ENCODE peak calls at places on chromosome 17, in ten cellular contexts. R is T1000; W is EL; T is mammary epithelial cell; J is activated CD4-positive, alpha-beta T cell treated with anti-CD3 and anti-CD28 coated beads, Interleukin-2, amount 50 U/mL, for 1 hour; H is ascending aorta; P is K562; B is HT1080; Q is endothelial cell of umbilical vein; I is BE2C. X is an unnamed sample.

GRCh38 chr17:50935201-50936124 is 69.3 kb upstream of the TOB1 start:
- DNase-seq in R (peak), W (no peak), T (peak), J (no peak), H (peak), P (no peak), B (peak), Q (no peak), I (no peak), X (no peak)

GRCh38 chr17:79835470-79835899 is 3.8 kb downstream of the CBX4 start:
- DNase-seq in R (no peak), W (no peak), T (no peak), J (no peak), H (no peak), P (no peak), B (no peak), Q (no peak), I (no peak), X (no peak)

GRCh38 chr17:40304464-40304863 is 4.5 kb upstream of the RARA start:
- DNase-seq in R (no peak), W (peak), T (no peak), J (no peak), H (peak), P (no peak), B (peak), Q (no peak), I (no peak), X (no peak)

GRCh38 chr17:81534157-81535006 is 6.2 kb downstream of the FSCN2 start:
- DNase-seq in R (no peak), W (no peak), T (no peak), J (no peak), H (no peak), P (no peak), B (no peak), Q (no peak), I (peak), X (no peak)

GRCh38 chr17:67386965-67387551 is 10.0 kb downstream of the PITPNC1 start:
- DNase-seq in R (peak), W (peak), T (peak), J (peak), H (no peak), P (peak), B (peak), Q (peak), I (peak), X (no peak)

GRCh38 chr17:67850991-67851631 is 25.8 kb downstream of the BPTF start:
- DNase-seq in R (no peak), W (no peak), T (no peak), J (no peak), H (no peak), P (no peak), B (no peak), Q (no peak), I (no peak), X (no peak)

GRCh38 chr17:29577009-29577777 is 8.7 kb downstream of the TP53I13 start:
- DNase-seq in R (no peak), W (no peak), T (no peak), J (no peak), H (peak), P (no peak), B (no peak), Q (no peak), I (no peak), X (no peak)

GRCh38 chr17:37234106-37234505 is 141.7 kb upstream of the C17orf78 start:
- DNase-seq in R (no peak), W (no peak), T (no peak), J (no peak), H (no peak), P (no peak), B (no peak), Q (no peak), I (no peak), X (no peak)

GRCh38 chr17:9645858-9646555 is 690 bp downstream of the USP43 start:
- DNase-seq in R (no peak), W (peak), T (peak), J (no peak), H (no peak), P (peak), B (no peak), Q (no peak), I (no peak), X (no peak)

GRCh38 chr17:6028294-6028693 is 41.9 kb upstream of the WSCD1 start:
- DNase-seq in R (no peak), W (no peak), T (no peak), J (no peak), H (no peak), P (no peak), B (no peak), Q (peak), I (no peak), X (no peak)

GRCh38 chr17:64400644-64401043 is 10.0 kb upstream of the PECAM1 start:
- DNase-seq in R (no peak), W (no peak), T (no peak), J (no peak), H (no peak), P (no peak), B (no peak), Q (no peak), I (no peak), X (peak)

GRCh38 chr17:15651001-15651582 is 31.6 kb upstream of the FBXW10B start:
- DNase-seq in R (no peak), W (peak), T (no peak), J (no peak), H (no peak), P (no peak), B (peak), Q (no peak), I (peak), X (no peak)

GRCh38 chr17:77727216-77727615 is 231.3 kb upstream of the TNRC6C start:
- DNase-seq in R (no peak), W (no peak), T (no peak), J (no peak), H (no peak), P (no peak), B (no peak), Q (no peak), I (no peak), X (no peak)

GRCh38 chr17:42387663-42388380 is 420 bp downstream of the STAT3 start:
- DNase-seq in R (no peak), W (no peak), T (peak), J (peak), H (peak), P (peak), B (peak), Q (peak), I (peak), X (peak)

GRCh38 chr17:41284546-41284945 is 9.0 kb downstream of the KRTAP9-7 start:
- DNase-seq in R (no peak), W (peak), T (no peak), J (no peak), H (no peak), P (peak), B (peak), Q (peak), I (no peak), X (no peak)

GRCh38 chr17:979211-979538 is 401 bp downstream of the NXN start:
- DNase-seq in R (no peak), W (no peak), T (no peak), J (no peak), H (no peak), P (no peak), B (no peak), Q (no peak), I (no peak), X (no peak)

GRCh38 chr17:3879591-3880417 is 13.0 kb downstream of the CAMKK1 start:
- DNase-seq in R (no peak), W (no peak), T (no peak), J (no peak), H (no peak), P (no peak), B (no peak), Q (no peak), I (peak), X (no peak)

GRCh38 chr17:11980813-11981212 is 16.5 kb downstream of the ZNF18 start:
- DNase-seq in R (no peak), W (peak), T (no peak), J (no peak), H (no peak), P (no peak), B (no peak), Q (no peak), I (no peak), X (no peak)

GRCh38 chr17:56756536-56756935 is 77.2 kb downstream of the C17orf67 start:
- DNase-seq in R (no peak), W (peak), T (peak), J (no peak), H (no peak), P (no peak), B (peak), Q (peak), I (no peak), X (no peak)

GRCh38 chr17:66850692-66851091 is 15.8 kb downstream of the CACNG5 start:
- DNase-seq in R (no peak), W (no peak), T (no peak), J (no peak), H (no peak), P (no peak), B (no peak), Q (no peak), I (no peak), X (no peak)

GRCh38 chr17:2374549-2375285 is 26.1 kb downstream of the MNT start:
- DNase-seq in R (no peak), W (no peak), T (peak), J (no peak), H (no peak), P (no peak), B (no peak), Q (no peak), I (no peak), X (no peak)

GRCh38 chr17:17462048-17462824 is 14.6 kb upstream of the MED9 start:
- DNase-seq in R (no peak), W (no peak), T (no peak), J (no peak), H (no peak), P (no peak), B (no peak), Q (no peak), I (peak), X (no peak)

GRCh38 chr17:44922136-44922535 is 6.8 kb upstream of the GFAP start:
- DNase-seq in R (no peak), W (no peak), T (no peak), J (no peak), H (no peak), P (no peak), B (no peak), Q (no peak), I (no peak), X (no peak)

GRCh38 chr17:79617740-79618382 is 7.0 kb upstream of the RBFOX3 start:
- DNase-seq in R (no peak), W (no peak), T (no peak), J (no peak), H (no peak), P (no peak), B (no peak), Q (no peak), I (peak), X (no peak)

GRCh38 chr17:67920212-67920611 is 76.1 kb downstream of the C17orf58 start:
- DNase-seq in R (no peak), W (no peak), T (no peak), J (no peak), H (no peak), P (no peak), B (no peak), Q (no peak), I (no peak), X (no peak)

GRCh38 chr17:41888332-41888965 is 23.2 kb upstream of the KLHL11 start:
- DNase-seq in R (no peak), W (no peak), T (no peak), J (no peak), H (no peak), P (no peak), B (no peak), Q (no peak), I (no peak), X (no peak)

GRCh38 chr17:540632-541031 is 174.0 kb downstream of the VPS53 start:
- DNase-seq in R (no peak), W (no peak), T (no peak), J (no peak), H (no peak), P (no peak), B (no peak), Q (no peak), I (no peak), X (no peak)

X was measured in NCI-H2171.